ENCODE peak calls at places on chromosomes 2 and 18, in seven cellular contexts. Y, Q, L, P, D, W and U are unnamed samples.
A peak's percentile ranks its signal among the peaks of the same experiment; 100 is the strongest.

GRCh38 chr2:105576440-105577241 is 168.1 kb upstream of the NCK2 start:
- DNase-seq in D (no peak), P (peak; percentile 48), Y (no peak), L (no peak), W (no peak), Q (peak; percentile 68), U (peak; percentile 70)

GRCh38 chr2:232884001-232884421 is 13.9 kb downstream of the SNORC start:
- DNase-seq in P (no peak), W (no peak), D (no peak), Y (no peak), L (no peak), Q (no peak), U (peak; percentile 73)

GRCh38 chr2:224909885-224910517 is 132.3 kb downstream of the DOCK10 start:
- DNase-seq in L (no peak), W (peak; percentile 52), D (peak; percentile 46), P (peak; percentile 89), Y (no peak), Q (no peak), U (peak; percentile 88)

GRCh38 chr2:193810533-193810932 is 1615.8 kb upstream of the TMEFF2 start:
- DNase-seq in P (peak; percentile 41), Q (no peak), L (no peak), D (no peak), Y (no peak), W (no peak), U (no peak)

GRCh38 chr18:58431215-58431614 is 197.7 kb downstream of the ALPK2 start:
- DNase-seq in Y (no peak), W (no peak), D (no peak), P (no peak), Q (no peak), L (no peak), U (no peak)

GRCh38 chr2:45707034-45707433 is 55.6 kb downstream of the PRKCE start:
- DNase-seq in P (no peak), Y (no peak), L (no peak), W (no peak), D (no peak), Q (no peak), U (no peak)

GRCh38 chr2:223740679-223741078 is 96.7 kb downstream of the AP1S3 start:
- DNase-seq in P (no peak), Y (no peak), D (no peak), L (no peak), Q (no peak), W (no peak), U (no peak)

GRCh38 chr18:48080546-48080945 is 150.1 kb upstream of the SMAD2 start:
- DNase-seq in L (no peak), D (no peak), P (no peak), Q (no peak), W (no peak), Y (no peak), U (no peak)

GRCh38 chr2:128578406-128579385 is 260.0 kb upstream of the HS6ST1 start:
- DNase-seq in D (peak; percentile 48), Q (no peak), W (peak; percentile 52), Y (no peak), L (no peak), P (no peak), U (peak; percentile 6)

GRCh38 chr2:226799976-226800940 is 638 bp upstream of the IRS1 start:
- DNase-seq in W (no peak), P (peak; percentile 26), D (peak; percentile 30), L (no peak), Y (no peak), Q (peak; percentile 48), U (peak; percentile 30)

GRCh38 chr18:48490641-48491040 is 48.2 kb upstream of the CTIF start:
- DNase-seq in L (no peak), Y (no peak), P (peak; percentile 15), D (no peak), Q (no peak), W (no peak), U (no peak)

GRCh38 chr2:88161446-88161845 is 8.7 kb upstream of the THNSL2 start:
- DNase-seq in L (no peak), Y (no peak), Q (no peak), P (no peak), W (no peak), D (no peak), U (no peak)

GRCh38 chr2:144836635-144837350 is 316.9 kb upstream of the ZEB2 start:
- DNase-seq in P (peak; percentile 81), D (no peak), W (no peak), L (no peak), Y (peak; percentile 4), Q (no peak), U (no peak)

GRCh38 chr18:48713302-48713701 is 174.5 kb downstream of the CTIF start:
- DNase-seq in P (no peak), L (no peak), Y (no peak), Q (no peak), W (no peak), D (no peak), U (no peak)

GRCh38 chr2:226414313-226414712 is 385.3 kb downstream of the IRS1 start:
- DNase-seq in L (no peak), D (no peak), W (no peak), Q (no peak), Y (no peak), P (no peak), U (no peak)

GRCh38 chr2:112706170-112706664 is 14.6 kb upstream of the NT5DC4 start:
- DNase-seq in L (no peak), W (no peak), Q (no peak), Y (no peak), D (no peak), P (peak; percentile 66), U (peak; percentile 52)

GRCh38 chr18:22710628-22711380 is 222.3 kb upstream of the RBBP8 start:
- DNase-seq in L (no peak), Y (no peak), Q (no peak), P (peak; percentile 61), W (no peak), D (peak; percentile 29), U (no peak)

GRCh38 chr2:38432827-38433606 is 55.9 kb upstream of the ATL2 start:
- DNase-seq in Q (no peak), W (no peak), D (no peak), P (no peak), Y (no peak), L (no peak), U (no peak)

GRCh38 chr2:88545118-88545517 is 82.1 kb downstream of the EIF2AK3 start:
- DNase-seq in Q (peak; percentile 39), P (no peak), L (no peak), D (no peak), Y (no peak), W (no peak), U (no peak)

GRCh38 chr2:69202323-69202722 is 184.7 kb downstream of the GFPT1 start:
- DNase-seq in Q (no peak), Y (no peak), W (no peak), P (no peak), L (no peak), D (no peak), U (no peak)

GRCh38 chr18:9153281-9153680 is 16.7 kb downstream of the ANKRD12 start:
- DNase-seq in Y (no peak), W (no peak), D (no peak), L (no peak), Q (no peak), P (no peak), U (no peak)

GRCh38 chr2:226797289-226797988 is 2.2 kb downstream of the IRS1 start:
- DNase-seq in Q (no peak), W (no peak), Y (peak; percentile 50), P (peak; percentile 32), D (peak; percentile 26), L (no peak), U (peak; percentile 29)

GRCh38 chr2:174004900-174005605 is 39.9 kb upstream of the SP3 start:
- DNase-seq in Y (no peak), Q (peak; percentile 59), D (no peak), L (no peak), P (peak; percentile 73), W (no peak), U (no peak)

GRCh38 chr2:69547984-69548715 is 95.4 kb downstream of the AAK1 start:
- DNase-seq in Y (no peak), Q (no peak), L (no peak), D (no peak), P (no peak), W (no peak), U (no peak)